ENCODE peak calls at places on chromosomes 6 and 20, in seven cellular contexts. G is effector memory CD4-positive, alpha-beta T cell; R is SJSA1; N is stomach; I is H1; O is HepG2; E is breast epithelium. L is an unnamed sample.
A peak's percentile ranks its signal among the peaks of the same experiment; 100 is the strongest.

GRCh38 chr6:132818404-132819359 is 4.3 kb downstream of the RPS12 start:
- DNase-seq in O (peak; percentile 33), R (no peak), G (no peak), I (no peak), E (no peak), N (no peak), L (no peak)

GRCh38 chr6:71529769-71530168 is 241.2 kb downstream of the OGFRL1 start:
- DNase-seq in R (no peak), E (no peak), I (no peak), G (no peak), O (no peak), N (no peak), L (no peak)

GRCh38 chr6:106939848-106940247 is 34.7 kb downstream of the CD24 start:
- DNase-seq in E (no peak), I (no peak), N (no peak), R (no peak), G (no peak), O (no peak), L (no peak)

GRCh38 chr20:50267041-50267865 is 76.6 kb downstream of the CEBPB start:
- DNase-seq in R (peak; percentile 65), N (peak; percentile 91), G (no peak), O (peak; percentile 79), E (peak; percentile 96), I (no peak), L (peak; percentile 44)

GRCh38 chr6:98581725-98582124 is 252.6 kb upstream of the POU3F2 start:
- DNase-seq in O (no peak), G (no peak), N (no peak), I (no peak), E (no peak), R (peak; percentile 38), L (no peak)

GRCh38 chr6:129141499-129141898 is 258.6 kb downstream of the LAMA2 start:
- DNase-seq in I (no peak), G (no peak), E (no peak), R (no peak), N (no peak), O (no peak), L (no peak)

GRCh38 chr6:27894839-27895762 is 17.1 kb downstream of the OR2B2 start:
- DNase-seq in R (peak; percentile 82), I (no peak), N (peak; percentile 49), O (peak; percentile 85), G (peak; percentile 43), E (peak; percentile 48), L (peak; percentile 89)

GRCh38 chr20:52622086-52622485 is 350.1 kb upstream of the TSHZ2 start:
- DNase-seq in O (no peak), I (no peak), G (no peak), R (peak; percentile 19), E (no peak), N (no peak), L (no peak)

GRCh38 chr6:30450908-30451818 is 38.1 kb upstream of the HLA-E start:
- DNase-seq in R (peak; percentile 57), G (no peak), I (no peak), E (no peak), O (peak; percentile 39), N (peak; percentile 35), L (peak; percentile 17)

GRCh38 chr20:35947489-35947888 is 6.8 kb downstream of the SCAND1 start:
- DNase-seq in N (no peak), R (peak; percentile 8), O (peak; percentile 69), I (peak; percentile 60), E (no peak), G (no peak), L (peak; percentile 13)

GRCh38 chr6:109315331-109316129 is 66.7 kb downstream of the CD164 start:
- DNase-seq in N (peak; percentile 17), E (no peak), G (no peak), O (no peak), I (no peak), R (no peak), L (no peak)

GRCh38 chr20:14986026-14986655 is 648.7 kb upstream of the FLRT3 start:
- DNase-seq in G (no peak), I (no peak), O (peak; percentile 99), N (peak; percentile 94), R (no peak), E (peak; percentile 49), L (peak; percentile 74)

GRCh38 chr6:139655783-139656705 is 281.6 kb upstream of the CITED2 start:
- DNase-seq in I (no peak), G (no peak), O (peak; percentile 14), N (peak; percentile 71), R (no peak), E (no peak), L (peak; percentile 70)

GRCh38 chr6:88997365-88997764 is 33.9 kb upstream of the RNGTT start:
- DNase-seq in R (no peak), N (no peak), G (no peak), O (no peak), E (no peak), I (no peak), L (no peak)

GRCh38 chr20:10498196-10498595 is 63.1 kb downstream of the SLX4IP start:
- DNase-seq in E (no peak), G (no peak), I (no peak), O (no peak), R (no peak), N (no peak), L (no peak)

GRCh38 chr6:70241991-70242420 is 60.9 kb downstream of the COL9A1 start:
- DNase-seq in N (no peak), E (no peak), O (peak; percentile 24), I (no peak), G (no peak), R (no peak), L (peak; percentile 22)

GRCh38 chr6:113476937-113477839 is 380.0 kb upstream of the MARCKS start:
- DNase-seq in E (no peak), R (no peak), O (no peak), N (no peak), G (no peak), I (no peak), L (no peak)

GRCh38 chr6:92810913-92811312 is 608.4 kb downstream of the EPHA7 start:
- DNase-seq in E (no peak), O (peak; percentile 40), G (no peak), I (peak; percentile 19), R (no peak), N (no peak), L (peak; percentile 68)

GRCh38 chr6:155349129-155349528 is 34.8 kb upstream of the TFB1M start:
- DNase-seq in G (no peak), N (no peak), O (no peak), E (no peak), I (no peak), R (no peak), L (no peak)

GRCh38 chr6:46419576-46420002 is 71.7 kb downstream of the RCAN2 start:
- DNase-seq in R (peak; percentile 57), G (no peak), I (no peak), O (peak; percentile 66), N (peak; percentile 59), E (peak; percentile 65), L (peak; percentile 80)

GRCh38 chr6:117938324-117938995 is 31.4 kb downstream of the SLC35F1 start:
- DNase-seq in O (no peak), I (peak; percentile 15), G (no peak), E (no peak), N (no peak), R (no peak), L (no peak)

GRCh38 chr20:46827718-46828458 is 66.8 kb upstream of the EYA2 start:
- DNase-seq in O (no peak), E (no peak), I (no peak), G (no peak), R (no peak), N (no peak), L (no peak)

DNA sequence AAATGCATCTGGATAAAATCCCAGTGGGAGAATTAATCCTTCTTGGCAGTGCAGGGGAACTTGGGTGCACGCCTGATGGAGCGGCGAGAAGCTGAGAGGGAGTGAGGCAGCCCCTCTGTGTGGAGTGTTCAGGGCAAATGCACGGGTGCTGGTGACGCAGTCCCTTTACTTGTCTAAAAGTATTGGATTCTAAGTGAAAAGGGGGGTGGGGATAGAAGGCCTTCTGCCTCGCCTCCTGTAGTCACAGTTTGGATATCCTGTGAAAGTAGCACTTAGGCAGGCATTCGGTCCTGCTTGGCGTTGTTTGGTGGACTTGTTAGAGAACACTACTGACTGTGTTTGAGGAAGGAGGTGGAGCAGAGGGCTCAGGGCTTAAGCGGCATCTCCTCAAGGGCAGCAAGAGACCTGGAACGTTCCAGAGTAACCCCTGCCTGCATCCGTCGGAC is 39.3 kb downstream of the PHACTR3 start:
- DNase-seq in N (peak; percentile 20), R (no peak), O (no peak), E (no peak), G (no peak), I (no peak), L (no peak)
- H3K9me3 ChIP-seq in N (peaks cover 9% of the 10 kb centered on the region), R (no peaks in the 10 kb centered on the region), O (no peaks in the 10 kb centered on the region), E (no peaks in the 10 kb centered on the region), G (no peaks in the 10 kb centered on the region), I (peaks cover 98% of the 10 kb centered on the region), L (no peaks in the 10 kb centered on the region)

DNA sequence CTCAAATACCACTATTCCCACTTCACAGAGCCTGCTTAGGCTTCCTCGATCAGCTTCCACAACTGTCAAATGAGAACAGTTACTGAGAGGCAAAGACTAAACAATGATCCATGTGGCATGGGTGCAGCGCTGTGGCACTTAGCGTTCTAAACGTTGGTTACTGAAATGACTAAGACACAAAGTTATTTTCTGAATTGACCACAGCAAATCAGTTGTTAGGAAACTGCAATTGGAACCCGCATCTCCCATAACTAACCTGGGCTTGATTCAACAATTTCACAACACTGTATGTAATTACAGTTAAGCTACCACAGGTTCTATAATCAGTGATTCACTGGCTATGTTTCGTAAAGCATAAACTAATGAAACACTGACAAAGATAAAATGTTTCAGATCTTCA is 12.6 kb downstream of the WDR27 start:
- DNase-seq in R (peak; percentile 17), O (no peak), E (no peak), G (no peak), N (no peak), I (no peak), L (no peak)
- H3K9me3 ChIP-seq in R (peaks cover 8% of the 10 kb centered on the region), O (peaks cover 14% of the 10 kb centered on the region), E (peaks cover 35% of the 10 kb centered on the region), G (no peaks in the 10 kb centered on the region), N (peaks cover 14% of the 10 kb centered on the region), I (no peaks in the 10 kb centered on the region), L (peaks cover 17% of the 10 kb centered on the region)

GRCh38 chr6:72553531-72554202 is 68.2 kb upstream of the KCNQ5 start:
- DNase-seq in I (no peak), E (no peak), N (no peak), G (no peak), R (peak; percentile 65), O (no peak), L (no peak)

GRCh38 chr6:72554203-72554564 is 67.7 kb upstream of the KCNQ5 start:
- DNase-seq in I (no peak), G (no peak), O (no peak), E (no peak), N (no peak), R (peak; percentile 53), L (no peak)

GRCh38 chr6:72551470-72551869 is 70.4 kb upstream of the KCNQ5 start:
- DNase-seq in G (no peak), I (no peak), N (no peak), R (no peak), O (no peak), E (no peak), L (no peak)

GRCh38 chr6:72554761-72555221 is 67.1 kb upstream of the KCNQ5 start:
- DNase-seq in N (no peak), G (no peak), O (no peak), E (no peak), I (no peak), R (no peak), L (no peak)

GRCh38 chr6:72552938-72553337 is 68.9 kb upstream of the KCNQ5 start:
- DNase-seq in G (no peak), E (no peak), N (no peak), I (no peak), R (peak; percentile 34), O (no peak), L (no peak)
- H3K9me3 ChIP-seq in G (no peaks in the 10 kb centered on the region), E (no peaks in the 10 kb centered on the region), N (no peaks in the 10 kb centered on the region), I (no peaks in the 10 kb centered on the region), R (no peaks in the 10 kb centered on the region), O (no peaks in the 10 kb centered on the region), L (no peaks in the 10 kb centered on the region)

GRCh38 chr6:168309183-168309582 is 10.4 kb downstream of the DACT2 start:
- DNase-seq in I (no peak), E (no peak), R (no peak), O (no peak), N (no peak), G (no peak), L (no peak)
- H3K9me3 ChIP-seq in I (no peaks in the 10 kb centered on the region), E (no peaks in the 10 kb centered on the region), R (no peaks in the 10 kb centered on the region), O (no peaks in the 10 kb centered on the region), N (no peaks in the 10 kb centered on the region), G (no peaks in the 10 kb centered on the region), L (no peaks in the 10 kb centered on the region)